ENCODE peak calls at places on chromosome 1, in five cellular contexts. G, A, K, H and N are unnamed samples.

GRCh38 chr1:1926346-1926811 is 7.3 kb upstream of the TMEM52 start:
- DNase-seq in H (no peak), A (no peak), G (no peak), K (no peak), N (no peak)

GRCh38 chr1:54397090-54397591 is 9.1 kb downstream of the SSBP3 start:
- DNase-seq in A (no peak), G (no peak), K (no peak), H (no peak), N (no peak)

GRCh38 chr1:203627819-203628184 is 1.2 kb downstream of the ATP2B4 start:
- DNase-seq in K (no peak), H (no peak), A (peak; percentile 70), G (no peak), N (no peak)

GRCh38 chr1:37741130-37741529 is 23.8 kb downstream of the EPHA10 start:
- DNase-seq in G (peak; percentile 6), K (peak; percentile 48), H (no peak), A (no peak), N (no peak)

GRCh38 chr1:229028987-229029550 is 241.8 kb upstream of the RAB4A start:
- DNase-seq in K (no peak), G (no peak), A (no peak), H (no peak), N (no peak)

GRCh38 chr1:57826535-57826934 is 402.7 kb upstream of the DAB1 start:
- DNase-seq in G (no peak), A (no peak), H (no peak), K (no peak), N (no peak)

GRCh38 chr1:109466440-109467300 is at the start of gene SYPL2:
- DNase-seq in K (no peak), G (peak; percentile 12), A (peak; percentile 30), H (no peak), N (no peak)

GRCh38 chr1:232990729-232991128 is 40.3 kb downstream of the NTPCR start:
- DNase-seq in G (no peak), H (no peak), A (no peak), K (no peak), N (no peak)

GRCh38 chr1:101137144-101138126 is 99.4 kb upstream of the S1PR1 start:
- DNase-seq in H (no peak), A (peak; percentile 58), K (no peak), G (peak; percentile 57), N (no peak)

GRCh38 chr1:101142244-101142643 is 94.6 kb upstream of the S1PR1 start:
- DNase-seq in G (no peak), A (no peak), H (no peak), K (no peak), N (no peak)

GRCh38 chr1:101136739-101137138 is 100.1 kb upstream of the S1PR1 start:
- DNase-seq in H (no peak), G (peak; percentile 19), A (peak; percentile 28), K (no peak), N (no peak)

GRCh38 chr1:101139130-101139529 is 97.7 kb upstream of the S1PR1 start:
- DNase-seq in A (no peak), K (no peak), G (no peak), H (no peak), N (no peak)

GRCh38 chr1:101140041-101140718 is 96.6 kb upstream of the S1PR1 start:
- DNase-seq in H (no peak), G (no peak), A (no peak), K (no peak), N (no peak)
- H2AFZ ChIP-seq in H (no peak overlapping the region), G (no peak overlapping the region), A (no peak overlapping the region), K (no peak overlapping the region), N (no peak overlapping the region)

GRCh38 chr1:173864179-173864867 is 3.5 kb downstream of the GAS5 start:
- DNase-seq in G (peak; percentile 46), A (no peak), K (no peak), H (no peak), N (no peak)
- H2BK120ac ChIP-seq in G (no peak overlapping the region), A (no peak overlapping the region), K (no peak overlapping the region), H (no peak overlapping the region), N (no peak overlapping the region)

GRCh38 chr1:243831463-243831862 is 18.6 kb downstream of the AKT3 start:
- DNase-seq in K (no peak), A (no peak), G (no peak), H (no peak), N (no peak)

GRCh38 chr1:243837907-243838546 is 12.0 kb downstream of the AKT3 start:
- DNase-seq in H (no peak), G (no peak), A (no peak), K (no peak), N (no peak)

DNA sequence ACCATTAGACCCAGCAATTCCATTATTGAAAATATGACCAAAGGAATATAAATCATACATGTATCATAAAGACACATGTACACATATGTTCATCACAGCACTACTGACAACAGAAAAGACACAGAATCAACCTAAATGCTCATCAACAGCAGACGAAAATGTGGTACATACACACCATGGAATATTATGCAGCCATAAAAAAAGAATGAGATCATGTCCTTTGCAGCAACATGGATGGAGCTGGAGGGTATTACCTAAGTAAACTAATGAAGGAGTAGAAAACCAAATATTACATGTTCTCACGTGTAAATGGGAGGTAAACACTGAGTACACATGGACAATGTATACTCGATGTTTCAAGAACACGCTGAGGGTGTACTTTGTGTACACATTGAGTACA is 15.9 kb downstream of the AKT3 start:
- DNase-seq in K (no peak), A (no peak), H (no peak), G (no peak), N (no peak)
- H3K4me3 ChIP-seq in K (no peak overlapping the region), A (no peak overlapping the region), H (no peak overlapping the region), G (no peak overlapping the region), N (no peak overlapping the region)

GRCh38 chr1:47175227-47175934 is 14.5 kb downstream of the PDZK1IP1 start:
- DNase-seq in K (peak; percentile 14), G (peak; percentile 54), A (peak; percentile 62), H (no peak), N (peak; percentile 44)
- H2AFZ ChIP-seq in K (no peak overlapping the region), G (peak overlapping the region; percentile 28), A (no peak overlapping the region), H (peak overlapping the region; percentile 85), N (no peak overlapping the region)

GRCh38 chr1:175914115-175914514 is 170.7 kb upstream of the TNR start:
- DNase-seq in K (no peak), H (no peak), G (no peak), A (no peak), N (no peak)

GRCh38 chr1:175920401-175920800 is 177.0 kb upstream of the TNR start:
- DNase-seq in G (peak; percentile 77), K (no peak), A (peak; percentile 80), H (no peak), N (no peak)

GRCh38 chr1:175922254-175922881 is 179.0 kb upstream of the TNR start:
- DNase-seq in H (peak; percentile 34), K (no peak), G (no peak), A (peak; percentile 27), N (no peak)

GRCh38 chr1:175918364-175918801 is 175.0 kb upstream of the TNR start:
- DNase-seq in G (peak; percentile 69), A (peak; percentile 69), K (peak; percentile 10), H (peak; percentile 36), N (no peak)

GRCh38 chr1:175919001-175919400 is 175.6 kb upstream of the TNR start:
- DNase-seq in H (no peak), G (no peak), K (peak; percentile 51), A (peak; percentile 20), N (no peak)
- H2BK120ac ChIP-seq in H (no peak overlapping the region), G (peak overlapping the region; percentile 97), K (no peak overlapping the region), A (peak overlapping the region; percentile 79), N (no peak overlapping the region)